ENCODE peak calls at places on chromosomes 12 and 14, in six cellular contexts. Q is mesothelial cell of epicardium, C is nephron progenitor cell, N is cardiac fibroblast, Y is fibroblast of pulmonary artery, E is A673. K is an unnamed sample.

GRCh38 chr14:68554231-68554630 is 238.6 kb downstream of the ZFP36L1 start:
- DNase-seq in N (no peak), E (no peak), Y (no peak), C (no peak), Q (no peak), K (no peak)

GRCh38 chr12:101664961-101665360 is 32.5 kb upstream of the CHPT1 start:
- DNase-seq in N (no peak), E (no peak), C (no peak), Y (no peak), Q (no peak), K (no peak)

GRCh38 chr12:26546535-26547314 is 286.3 kb downstream of the ITPR2 start:
- DNase-seq in Y (no peak), N (no peak), E (no peak), C (no peak), Q (no peak), K (no peak)

GRCh38 chr12:127559349-127560040 is 707.5 kb upstream of the TMEM132C start:
- DNase-seq in C (peak), Q (no peak), N (peak), Y (peak), E (peak), K (peak)

GRCh38 chr14:95258754-95259593 is 60.7 kb downstream of the CLMN start:
- DNase-seq in Q (no peak), N (peak), Y (peak), E (peak), C (no peak), K (no peak)

GRCh38 chr12:110343921-110344555 is 59.5 kb downstream of the ANAPC7 start:
- DNase-seq in N (no peak), E (no peak), Q (peak), Y (no peak), C (no peak), K (no peak)

GRCh38 chr14:100107236-100107635 is 42.0 kb downstream of the EVL start:
- DNase-seq in E (no peak), N (no peak), C (no peak), Q (no peak), Y (no peak), K (no peak)

GRCh38 chr12:18221726-18222125 is 39.6 kb upstream of the PIK3C2G start:
- DNase-seq in Q (no peak), N (no peak), E (no peak), Y (no peak), C (no peak), K (no peak)

GRCh38 chr14:104386281-104386841 is 193.2 kb upstream of the C14orf180 start:
- DNase-seq in Y (no peak), N (no peak), C (no peak), E (no peak), Q (no peak), K (no peak)
- TF ChIP-seq CTCF in Y (no peak), N (no peak), C (no peak), E (no peak), Q (no peak), K (no peak)

DNA sequence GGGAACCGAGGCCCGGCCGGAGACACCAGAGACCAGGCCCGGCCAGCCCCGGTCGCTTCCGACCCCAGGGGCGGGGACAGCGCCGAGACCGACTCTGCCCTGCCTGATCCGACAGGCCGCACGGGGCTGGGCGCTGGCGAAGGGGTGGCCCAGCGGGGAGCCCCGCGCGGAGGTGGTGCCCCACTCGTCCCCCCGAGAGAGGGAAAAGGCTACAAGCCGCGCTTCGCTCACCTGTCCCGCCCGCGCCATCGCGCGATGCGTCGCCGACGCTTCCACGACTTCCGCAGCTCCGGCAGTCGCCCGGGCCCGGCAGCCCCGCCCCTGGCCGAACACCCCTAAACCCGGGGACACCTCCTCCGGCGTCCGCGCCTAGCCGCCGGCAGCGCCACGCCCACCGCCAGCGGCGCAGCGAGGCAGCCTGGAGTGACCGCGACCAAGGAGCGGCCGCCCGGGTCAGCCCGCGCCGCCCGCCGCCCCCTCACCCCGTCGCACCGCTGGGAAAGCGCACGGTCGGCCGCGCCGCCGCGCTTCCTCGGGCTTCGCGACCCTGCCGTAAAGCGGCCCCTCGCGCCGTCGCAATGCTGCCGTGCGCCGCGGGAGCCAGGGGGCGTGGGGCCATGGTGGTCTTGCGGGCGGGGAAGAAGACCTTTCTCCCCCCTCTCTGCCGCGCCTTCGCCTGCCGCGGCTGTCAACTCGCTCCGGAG is at the start of the genes BAG5 and COA8:
- DNase-seq in C (peak), Q (peak), Y (peak), N (peak), E (peak), K (peak)
- TF ChIP-seq CTCF in C (no peak), Q (no peak), Y (no peak), N (no peak), E (no peak), K (no peak)

GRCh38 chr14:74945852-74946658 is 9.3 kb downstream of the PGF start:
- DNase-seq in N (peak), Q (peak), C (peak), Y (peak), E (peak), K (peak)

GRCh38 chr14:74945261-74945851 is 10.0 kb downstream of the PGF start:
- DNase-seq in C (peak), E (peak), N (peak), Y (no peak), Q (peak), K (peak)

GRCh38 chr14:74948228-74949175 is 6.9 kb downstream of the PGF start:
- DNase-seq in E (no peak), C (no peak), N (no peak), Y (no peak), Q (no peak), K (no peak)

GRCh38 chr14:74947353-74948227 is 7.8 kb downstream of the PGF start:
- DNase-seq in Q (no peak), Y (no peak), N (no peak), C (no peak), E (no peak), K (no peak)

DNA sequence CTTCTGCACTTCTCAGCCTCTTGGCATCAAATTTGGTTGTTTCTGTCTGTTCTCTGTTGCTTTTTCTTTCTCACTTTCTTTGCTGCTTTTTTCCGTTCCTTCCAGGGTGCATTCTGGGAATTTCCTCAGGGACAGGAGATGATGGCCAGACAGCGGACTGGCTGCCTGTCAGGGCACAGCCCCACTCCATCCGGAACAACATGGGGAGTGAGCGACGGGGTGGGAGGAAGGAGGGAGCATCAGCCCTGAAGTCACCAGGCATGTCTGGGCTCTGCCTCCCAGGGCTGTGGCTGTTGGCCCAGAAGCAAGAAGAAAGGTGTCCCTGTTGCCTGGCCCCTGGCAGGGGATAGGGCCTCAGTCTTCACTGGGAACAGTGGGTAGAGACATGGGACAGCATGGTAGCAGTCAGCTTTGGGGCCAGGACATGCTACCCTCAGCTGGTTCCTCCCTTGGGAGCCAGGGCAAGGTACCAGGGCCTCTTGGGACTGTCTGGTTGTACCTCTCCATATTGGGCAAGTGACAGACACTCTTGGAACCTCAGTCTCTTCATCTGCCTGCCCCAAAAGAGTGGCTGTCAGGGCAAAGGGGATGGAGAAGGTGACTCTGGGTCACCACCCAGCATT is 8.6 kb downstream of the PGF start:
- DNase-seq in N (no peak), C (no peak), Y (no peak), Q (no peak), E (no peak), K (no peak)
- TF ChIP-seq CTCF in N (no peak), C (no peak), Y (no peak), Q (no peak), E (peak), K (no peak)

GRCh38 chr12:11171145-11171952 is at the start of gene SMIM10L1:
- DNase-seq in C (peak), N (peak), Y (peak), Q (peak), E (peak), K (peak)
- TF ChIP-seq CTCF in C (no peak), N (peak), Y (peak), Q (no peak), E (no peak), K (no peak)

DNA sequence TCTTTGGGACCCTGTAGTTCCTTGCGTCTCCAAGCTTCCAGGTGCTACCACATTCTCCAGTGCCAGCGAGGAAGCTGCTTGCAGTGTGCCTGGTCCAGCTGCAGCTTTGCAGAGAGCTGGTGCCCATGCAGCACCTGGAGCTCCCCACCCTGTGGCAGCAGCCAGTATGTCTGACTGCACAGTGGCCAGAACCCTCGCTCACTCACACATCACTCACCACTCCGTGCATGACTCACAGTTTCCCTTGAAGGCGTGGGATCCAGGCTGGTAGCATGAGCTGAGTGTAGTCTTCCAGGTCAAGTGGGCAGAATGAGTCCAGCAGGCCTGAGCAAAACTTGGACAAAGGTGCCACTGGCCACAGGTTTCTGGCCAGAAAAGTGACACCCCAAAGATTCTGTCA is 33.6 kb downstream of the SDR9C7 start:
- DNase-seq in Q (no peak), Y (peak), C (no peak), E (no peak), N (peak), K (no peak)
- TF ChIP-seq CTCF in Q (no peak), Y (no peak), C (no peak), E (no peak), N (no peak), K (no peak)